ENCODE peak calls at places on chromosomes 7 and 10, in seven cellular contexts. T is NCI-H1092, D is globus pallidus, A is chondrocyte, O is kidney glomerular epithelial cell, F is AG09309, B is HCEC 1CT. V is an unnamed sample.

GRCh38 chr7:107039199-107039900 is 5.2 kb upstream of the PRKAR2B start:
- DNase-seq in T (no peak), D (no peak), A (no peak), O (no peak), F (no peak), B (no peak), V (no peak)

GRCh38 chr7:127809285-127809702 is 157.3 kb downstream of the SND1 start:
- DNase-seq in T (no peak), D (no peak), A (no peak), O (peak), F (no peak), B (peak), V (no peak)

GRCh38 chr10:72719941-72720592 is 28.1 kb downstream of the MCU start:
- DNase-seq in T (no peak), D (no peak), A (no peak), O (no peak), F (no peak), B (no peak), V (no peak)

GRCh38 chr10:123507298-123507697 is 158.9 kb upstream of the GPR26 start:
- DNase-seq in T (no peak), D (no peak), A (no peak), O (no peak), F (no peak), B (no peak), V (peak)

GRCh38 chr10:125535559-125535958 is 147.4 kb downstream of the TEX36 start:
- DNase-seq in T (no peak), D (no peak), A (no peak), O (no peak), F (no peak), B (no peak), V (no peak)

GRCh38 chr7:2512713-2513112 is 6.9 kb upstream of the LFNG start:
- DNase-seq in T (no peak), D (no peak), A (no peak), O (no peak), F (no peak), B (no peak), V (peak)

GRCh38 chr10:20041931-20042330 is 225.7 kb downstream of the PLXDC2 start:
- DNase-seq in T (no peak), D (no peak), A (no peak), O (no peak), F (no peak), B (no peak), V (no peak)

GRCh38 chr7:69710773-69711445 is 112.6 kb downstream of the AUTS2 start:
- DNase-seq in T (no peak), D (no peak), A (no peak), O (no peak), F (no peak), B (no peak), V (no peak)

GRCh38 chr10:87651801-87652200 is 7.9 kb upstream of the PAPSS2 start:
- DNase-seq in T (no peak), D (no peak), A (no peak), O (peak), F (no peak), B (no peak), V (no peak)

GRCh38 chr7:86814980-86815379 is 171.3 kb downstream of the GRM3 start:
- DNase-seq in T (peak), D (peak), A (no peak), O (no peak), F (no peak), B (no peak), V (peak)

GRCh38 chr7:55052081-55052480 is 33.3 kb downstream of the EGFR start:
- DNase-seq in T (no peak), D (no peak), A (no peak), O (no peak), F (no peak), B (peak), V (no peak)

GRCh38 chr7:150357277-150357676 is 11.3 kb upstream of the REPIN1 start:
- DNase-seq in T (peak), D (no peak), A (no peak), O (no peak), F (no peak), B (no peak), V (peak)

GRCh38 chr7:1641661-1642260 is 28.3 kb upstream of the ELFN1 start:
- DNase-seq in T (no peak), D (no peak), A (no peak), O (no peak), F (no peak), B (no peak), V (no peak)

GRCh38 chr10:77967611-77968022 is 41.1 kb upstream of the DLG5 start:
- DNase-seq in T (peak), D (no peak), A (no peak), O (no peak), F (no peak), B (no peak), V (no peak)

GRCh38 chr10:74008212-74008731 is 10.4 kb downstream of the VCL start:
- DNase-seq in T (no peak), D (no peak), A (no peak), O (no peak), F (peak), B (peak), V (no peak)

GRCh38 chr7:128402346-128402745 is 7.4 kb downstream of the IMPDH1 start:
- DNase-seq in T (no peak), D (no peak), A (no peak), O (no peak), F (no peak), B (no peak), V (no peak)

GRCh38 chr7:83060218-83060617 is 102.5 kb downstream of the PCLO start:
- DNase-seq in T (peak), D (no peak), A (no peak), O (no peak), F (no peak), B (no peak), V (peak)

GRCh38 chr7:69208848-69209247 is 389.4 kb upstream of the AUTS2 start:
- DNase-seq in T (no peak), D (peak), A (no peak), O (no peak), F (no peak), B (no peak), V (no peak)

GRCh38 chr10:69883256-69883655 is 81.5 kb downstream of the COL13A1 start:
- DNase-seq in T (no peak), D (no peak), A (no peak), O (no peak), F (no peak), B (no peak), V (peak)

GRCh38 chr7:28165971-28166955 is 14.3 kb downstream of the JAZF1 start:
- DNase-seq in T (no peak), D (no peak), A (no peak), O (peak), F (peak), B (peak), V (no peak)

GRCh38 chr7:143396625-143397556 is 11.8 kb downstream of the EPHA1 start:
- DNase-seq in T (no peak), D (no peak), A (no peak), O (no peak), F (no peak), B (no peak), V (no peak)

GRCh38 chr7:7785349-7785973 is 67.1 kb upstream of the RPA3 start:
- DNase-seq in T (no peak), D (no peak), A (no peak), O (no peak), F (no peak), B (no peak), V (no peak)

GRCh38 chr10:47038881-47039557 is 127.8 kb downstream of the PTPN20 start:
- DNase-seq in T (no peak), D (no peak), A (peak), O (no peak), F (no peak), B (no peak), V (no peak)

V was measured in DMS153.